ENCODE peak calls at places on chromosomes 7 and 10, in seven cellular contexts. One of them, this sample, is unnamed.

GRCh38 chr10:88080213-88080612 is 216.8 kb downstream of the PTEN start:
- DNase-seq in cardiac muscle cell: no peak
- DNase-seq in A673: no peak
- DNase-seq in heart left ventricle: no peak
- DNase-seq in PC-3: no peak
- DNase-seq in CD4-positive, alpha-beta memory T cell: no peak
- DNase-seq in lower lobe of right lung: no peak
- DNase-seq in this sample: peak

GRCh38 chr7:54705436-54705835 is 53.6 kb downstream of the SEC61G start:
- DNase-seq in cardiac muscle cell: peak
- DNase-seq in A673: peak
- DNase-seq in heart left ventricle: no peak
- DNase-seq in PC-3: peak
- DNase-seq in CD4-positive, alpha-beta memory T cell: no peak
- DNase-seq in lower lobe of right lung: no peak
- DNase-seq in this sample: no peak

GRCh38 chr10:131677671-131678070 is 223.1 kb upstream of the PPP2R2D start:
- DNase-seq in cardiac muscle cell: no peak
- DNase-seq in A673: no peak
- DNase-seq in heart left ventricle: no peak
- DNase-seq in PC-3: no peak
- DNase-seq in CD4-positive, alpha-beta memory T cell: no peak
- DNase-seq in lower lobe of right lung: no peak
- DNase-seq in this sample: no peak

GRCh38 chr10:30155401-30155800 is 96.0 kb upstream of the JCAD start:
- DNase-seq in cardiac muscle cell: peak
- DNase-seq in A673: peak
- DNase-seq in heart left ventricle: peak
- DNase-seq in PC-3: no peak
- DNase-seq in CD4-positive, alpha-beta memory T cell: no peak
- DNase-seq in lower lobe of right lung: no peak
- DNase-seq in this sample: no peak

GRCh38 chr7:101125989-101126650 is 784 bp upstream of the SERPINE1 start:
- DNase-seq in cardiac muscle cell: peak
- DNase-seq in A673: no peak
- DNase-seq in heart left ventricle: peak
- DNase-seq in PC-3: no peak
- DNase-seq in CD4-positive, alpha-beta memory T cell: peak
- DNase-seq in lower lobe of right lung: peak
- DNase-seq in this sample: peak

GRCh38 chr7:28298870-28299484 is 113.3 kb upstream of the CREB5 start:
- DNase-seq in cardiac muscle cell: peak
- DNase-seq in A673: peak
- DNase-seq in heart left ventricle: peak
- DNase-seq in PC-3: peak
- DNase-seq in CD4-positive, alpha-beta memory T cell: no peak
- DNase-seq in lower lobe of right lung: no peak
- DNase-seq in this sample: peak

GRCh38 chr7:108596560-108596959 is 26.9 kb downstream of the DNAJB9 start:
- DNase-seq in cardiac muscle cell: no peak
- DNase-seq in A673: no peak
- DNase-seq in heart left ventricle: no peak
- DNase-seq in PC-3: no peak
- DNase-seq in CD4-positive, alpha-beta memory T cell: no peak
- DNase-seq in lower lobe of right lung: no peak
- DNase-seq in this sample: no peak

GRCh38 chr7:30616318-30616717 is 21.6 kb downstream of the GARS1 start:
- DNase-seq in cardiac muscle cell: no peak
- DNase-seq in A673: no peak
- DNase-seq in heart left ventricle: no peak
- DNase-seq in PC-3: no peak
- DNase-seq in CD4-positive, alpha-beta memory T cell: no peak
- DNase-seq in lower lobe of right lung: no peak
- DNase-seq in this sample: no peak

GRCh38 chr10:47260505-47261111 is 39.4 kb upstream of the GDF10 start:
- DNase-seq in cardiac muscle cell: peak
- DNase-seq in A673: no peak
- DNase-seq in heart left ventricle: no peak
- DNase-seq in PC-3: no peak
- DNase-seq in CD4-positive, alpha-beta memory T cell: no peak
- DNase-seq in lower lobe of right lung: no peak
- DNase-seq in this sample: no peak

GRCh38 chr10:124688889-124689670 is 55.1 kb downstream of the FAM53B start:
- DNase-seq in cardiac muscle cell: no peak
- DNase-seq in A673: no peak
- DNase-seq in heart left ventricle: no peak
- DNase-seq in PC-3: no peak
- DNase-seq in CD4-positive, alpha-beta memory T cell: peak
- DNase-seq in lower lobe of right lung: peak
- DNase-seq in this sample: no peak

GRCh38 chr10:93601774-93602162 is 733 bp upstream of the RBP4 start:
- DNase-seq in cardiac muscle cell: no peak
- DNase-seq in A673: no peak
- DNase-seq in heart left ventricle: no peak
- DNase-seq in PC-3: no peak
- DNase-seq in CD4-positive, alpha-beta memory T cell: no peak
- DNase-seq in lower lobe of right lung: no peak
- DNase-seq in this sample: no peak

GRCh38 chr7:73952266-73952665 is 75.7 kb upstream of the ELN start:
- DNase-seq in cardiac muscle cell: no peak
- DNase-seq in A673: no peak
- DNase-seq in heart left ventricle: no peak
- DNase-seq in PC-3: no peak
- DNase-seq in CD4-positive, alpha-beta memory T cell: no peak
- DNase-seq in lower lobe of right lung: no peak
- DNase-seq in this sample: no peak

GRCh38 chr7:1873070-1873405 is 203.0 kb downstream of the ELFN1 start:
- DNase-seq in cardiac muscle cell: no peak
- DNase-seq in A673: no peak
- DNase-seq in heart left ventricle: no peak
- DNase-seq in PC-3: no peak
- DNase-seq in CD4-positive, alpha-beta memory T cell: no peak
- DNase-seq in lower lobe of right lung: no peak
- DNase-seq in this sample: no peak

GRCh38 chr7:44375236-44375699 is 49.9 kb upstream of the CAMK2B start:
- DNase-seq in cardiac muscle cell: no peak
- DNase-seq in A673: no peak
- DNase-seq in heart left ventricle: no peak
- DNase-seq in PC-3: peak
- DNase-seq in CD4-positive, alpha-beta memory T cell: no peak
- DNase-seq in lower lobe of right lung: no peak
- DNase-seq in this sample: no peak

GRCh38 chr10:56881218-56881617 is 520.2 kb upstream of the ZWINT start:
- DNase-seq in cardiac muscle cell: no peak
- DNase-seq in A673: no peak
- DNase-seq in heart left ventricle: no peak
- DNase-seq in PC-3: no peak
- DNase-seq in CD4-positive, alpha-beta memory T cell: no peak
- DNase-seq in lower lobe of right lung: no peak
- DNase-seq in this sample: no peak

GRCh38 chr7:99260395-99260794 is 12.2 kb upstream of the MYH16 start:
- DNase-seq in cardiac muscle cell: no peak
- DNase-seq in A673: no peak
- DNase-seq in heart left ventricle: no peak
- DNase-seq in PC-3: no peak
- DNase-seq in CD4-positive, alpha-beta memory T cell: no peak
- DNase-seq in lower lobe of right lung: no peak
- DNase-seq in this sample: no peak

GRCh38 chr10:90969947-90970673 is 49.2 kb upstream of the ANKRD1 start:
- DNase-seq in cardiac muscle cell: peak
- DNase-seq in A673: peak
- DNase-seq in heart left ventricle: no peak
- DNase-seq in PC-3: peak
- DNase-seq in CD4-positive, alpha-beta memory T cell: no peak
- DNase-seq in lower lobe of right lung: no peak
- DNase-seq in this sample: no peak

GRCh38 chr10:51188013-51188412 is 113.7 kb downstream of the PRKG1 start:
- DNase-seq in cardiac muscle cell: no peak
- DNase-seq in A673: no peak
- DNase-seq in heart left ventricle: no peak
- DNase-seq in PC-3: no peak
- DNase-seq in CD4-positive, alpha-beta memory T cell: no peak
- DNase-seq in lower lobe of right lung: no peak
- DNase-seq in this sample: no peak

GRCh38 chr10:8402469-8403074 is 348.1 kb downstream of the GATA3 start:
- DNase-seq in cardiac muscle cell: peak
- DNase-seq in A673: peak
- DNase-seq in heart left ventricle: no peak
- DNase-seq in PC-3: peak
- DNase-seq in CD4-positive, alpha-beta memory T cell: peak
- DNase-seq in lower lobe of right lung: no peak
- DNase-seq in this sample: no peak

DNA sequence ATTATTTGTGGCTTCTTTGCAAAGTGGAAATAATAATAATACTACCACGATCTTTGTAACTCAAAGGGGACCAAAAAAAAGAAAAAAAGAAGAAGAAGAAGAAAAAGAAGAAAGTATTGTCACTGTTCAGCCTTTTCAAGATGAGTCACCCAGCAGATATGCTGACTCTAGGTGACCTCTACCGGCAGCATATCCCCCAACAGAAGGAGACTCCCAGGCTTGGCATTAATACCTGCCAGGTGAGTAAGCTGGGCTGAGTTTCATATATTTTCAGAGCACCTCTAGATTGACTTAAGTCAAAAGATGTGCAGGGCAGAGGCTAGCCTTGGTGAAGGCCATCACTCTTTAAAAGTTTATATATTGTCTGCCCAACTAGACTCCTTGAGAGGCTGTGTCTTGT is 30.4 kb upstream of the GPR26 start:
- DNase-seq in cardiac muscle cell: no peak
- DNase-seq in A673: no peak
- DNase-seq in heart left ventricle: no peak
- DNase-seq in PC-3: peak
- DNase-seq in CD4-positive, alpha-beta memory T cell: no peak
- DNase-seq in lower lobe of right lung: no peak
- DNase-seq in this sample: no peak
- H3K27ac ChIP-seq in cardiac muscle cell: no peak
- H3K27ac ChIP-seq in A673: no peak
- H3K27ac ChIP-seq in heart left ventricle: no peak
- H3K27ac ChIP-seq in PC-3: no peak
- H3K27ac ChIP-seq in CD4-positive, alpha-beta memory T cell: no peak
- H3K27ac ChIP-seq in lower lobe of right lung: no peak
- H3K27ac ChIP-seq in this sample: no peak

DNA sequence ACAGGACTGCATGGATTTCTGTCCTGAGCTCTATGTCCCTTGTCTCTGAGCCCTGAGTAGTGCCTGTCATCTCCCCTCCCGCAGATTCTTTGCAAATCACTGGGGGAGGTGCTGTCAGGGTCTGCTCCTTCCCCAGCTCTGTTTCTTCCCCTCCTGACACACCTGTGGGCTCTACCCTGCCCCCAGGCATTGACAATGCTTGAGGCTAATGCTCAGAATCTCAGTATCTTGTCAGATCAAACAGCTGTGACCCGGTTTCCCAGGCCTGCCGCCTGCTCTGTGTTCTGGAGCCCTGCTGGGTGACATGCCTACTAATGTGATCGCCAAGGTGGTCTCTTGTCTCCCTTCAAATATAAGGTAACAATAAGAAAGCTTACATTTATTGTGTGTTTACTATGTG is 209.0 kb downstream of the POU6F2 start:
- DNase-seq in cardiac muscle cell: no peak
- DNase-seq in A673: no peak
- DNase-seq in heart left ventricle: no peak
- DNase-seq in PC-3: no peak
- DNase-seq in CD4-positive, alpha-beta memory T cell: no peak
- DNase-seq in lower lobe of right lung: no peak
- DNase-seq in this sample: no peak
- H3K27ac ChIP-seq in cardiac muscle cell: no peak
- H3K27ac ChIP-seq in A673: no peak
- H3K27ac ChIP-seq in heart left ventricle: no peak
- H3K27ac ChIP-seq in PC-3: no peak
- H3K27ac ChIP-seq in CD4-positive, alpha-beta memory T cell: no peak
- H3K27ac ChIP-seq in lower lobe of right lung: no peak
- H3K27ac ChIP-seq in this sample: no peak

GRCh38 chr10:129468187-129468586 is 1.1 kb downstream of the MGMT start:
- DNase-seq in cardiac muscle cell: no peak
- DNase-seq in A673: no peak
- DNase-seq in heart left ventricle: no peak
- DNase-seq in PC-3: no peak
- DNase-seq in CD4-positive, alpha-beta memory T cell: no peak
- DNase-seq in lower lobe of right lung: no peak
- DNase-seq in this sample: no peak
- H3K27ac ChIP-seq in cardiac muscle cell: no peak
- H3K27ac ChIP-seq in A673: no peak
- H3K27ac ChIP-seq in heart left ventricle: no peak
- H3K27ac ChIP-seq in PC-3: no peak
- H3K27ac ChIP-seq in CD4-positive, alpha-beta memory T cell: peak
- H3K27ac ChIP-seq in lower lobe of right lung: no peak
- H3K27ac ChIP-seq in this sample: no peak

GRCh38 chr7:27146491-27147210 is 923 bp downstream of the HOXA6 start:
- DNase-seq in cardiac muscle cell: no peak
- DNase-seq in A673: no peak
- DNase-seq in heart left ventricle: no peak
- DNase-seq in PC-3: no peak
- DNase-seq in CD4-positive, alpha-beta memory T cell: no peak
- DNase-seq in lower lobe of right lung: no peak
- DNase-seq in this sample: no peak

GRCh38 chr7:27145167-27145883 is 1.8 kb upstream of the HOXA5 start:
- DNase-seq in cardiac muscle cell: no peak
- DNase-seq in A673: no peak
- DNase-seq in heart left ventricle: no peak
- DNase-seq in PC-3: no peak
- DNase-seq in CD4-positive, alpha-beta memory T cell: no peak
- DNase-seq in lower lobe of right lung: no peak
- DNase-seq in this sample: no peak

GRCh38 chr7:27144799-27145166 is 1.3 kb upstream of the HOXA5 start:
- DNase-seq in cardiac muscle cell: no peak
- DNase-seq in A673: no peak
- DNase-seq in heart left ventricle: no peak
- DNase-seq in PC-3: no peak
- DNase-seq in CD4-positive, alpha-beta memory T cell: no peak
- DNase-seq in lower lobe of right lung: no peak
- DNase-seq in this sample: no peak

GRCh38 chr7:27147211-27148030 is at the start of gene HOXA6:
- DNase-seq in cardiac muscle cell: no peak
- DNase-seq in A673: peak
- DNase-seq in heart left ventricle: no peak
- DNase-seq in PC-3: peak
- DNase-seq in CD4-positive, alpha-beta memory T cell: no peak
- DNase-seq in lower lobe of right lung: peak
- DNase-seq in this sample: no peak

DNA sequence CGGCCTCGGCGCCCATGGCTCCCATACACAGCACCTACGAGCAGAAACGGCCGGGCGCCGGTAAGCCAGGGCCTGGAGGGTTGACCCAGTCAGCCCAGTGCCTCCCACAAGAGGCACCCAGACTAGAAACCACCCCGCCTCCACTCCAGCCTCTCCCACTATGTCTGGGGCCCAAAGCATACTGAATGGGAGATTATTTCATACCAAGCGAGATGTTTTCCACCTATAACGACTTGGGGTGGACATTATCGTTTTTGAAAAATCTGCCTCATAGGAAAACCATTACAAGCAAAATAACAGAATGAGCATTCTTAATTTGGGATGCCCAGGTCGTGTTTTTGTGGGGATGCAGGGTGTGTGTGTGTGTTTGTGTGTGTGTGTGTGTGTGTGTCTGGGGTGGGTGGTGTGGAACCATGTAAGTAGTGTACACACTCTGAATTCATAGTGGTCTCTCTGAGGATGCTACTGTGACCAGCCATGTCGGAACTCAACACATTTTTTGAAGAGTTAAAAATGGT is 1.6 kb downstream of the HOXA6 start:
- DNase-seq in cardiac muscle cell: no peak
- DNase-seq in A673: no peak
- DNase-seq in heart left ventricle: no peak
- DNase-seq in PC-3: no peak
- DNase-seq in CD4-positive, alpha-beta memory T cell: no peak
- DNase-seq in lower lobe of right lung: no peak
- DNase-seq in this sample: no peak
- H3K27ac ChIP-seq in cardiac muscle cell: no peak
- H3K27ac ChIP-seq in A673: no peak
- H3K27ac ChIP-seq in heart left ventricle: no peak
- H3K27ac ChIP-seq in PC-3: no peak
- H3K27ac ChIP-seq in CD4-positive, alpha-beta memory T cell: no peak
- H3K27ac ChIP-seq in lower lobe of right lung: peak
- H3K27ac ChIP-seq in this sample: no peak

This sample was measured in OCI-LY7.